ENCODE peak calls at places on chromosomes 16 and 17, in four cellular contexts. H is mucosa of descending colon, O is BE2C, T is HCT116. D is an unnamed sample.

GRCh38 chr17:62599964-62600657 is 27.4 kb upstream of the MRC2 start:
- DNase-seq in H (no peak), O (no peak), T (no peak), D (no peak)

GRCh38 chr17:5513610-5514009 is 27.2 kb downstream of the MIS12 start:
- DNase-seq in H (no peak), O (no peak), T (no peak), D (no peak)

GRCh38 chr17:74637912-74638311 is 14.4 kb upstream of the CD300E start:
- DNase-seq in H (no peak), O (no peak), T (no peak), D (no peak)

GRCh38 chr16:28494141-28494851 is at the start of gene APOBR:
- DNase-seq in H (peak; percentile 78), O (no peak), T (no peak), D (no peak)

GRCh38 chr16:2178321-2179106 is 17.9 kb downstream of the CASKIN1 start:
- DNase-seq in H (no peak), O (peak; percentile 65), T (no peak), D (no peak)

GRCh38 chr16:50245417-50246298 is 20.7 kb upstream of the ADCY7 start:
- DNase-seq in H (peak; percentile 82), O (peak; percentile 67), T (peak; percentile 39), D (peak; percentile 46)

GRCh38 chr17:49378311-49378710 is 16.3 kb upstream of the ZNF652 start:
- DNase-seq in H (no peak), O (no peak), T (no peak), D (no peak)

GRCh38 chr17:50477976-50478375 is 684 bp upstream of the RSAD1 start:
- DNase-seq in H (peak; percentile 30), O (no peak), T (no peak), D (no peak)

GRCh38 chr16:24553983-24554382 is 14.6 kb downstream of the RBBP6 start:
- DNase-seq in H (no peak), O (no peak), T (no peak), D (no peak)

GRCh38 chr16:52548261-52549010 is 1.5 kb upstream of the TOX3 start:
- DNase-seq in H (no peak), O (no peak), T (no peak), D (no peak)

DNA sequence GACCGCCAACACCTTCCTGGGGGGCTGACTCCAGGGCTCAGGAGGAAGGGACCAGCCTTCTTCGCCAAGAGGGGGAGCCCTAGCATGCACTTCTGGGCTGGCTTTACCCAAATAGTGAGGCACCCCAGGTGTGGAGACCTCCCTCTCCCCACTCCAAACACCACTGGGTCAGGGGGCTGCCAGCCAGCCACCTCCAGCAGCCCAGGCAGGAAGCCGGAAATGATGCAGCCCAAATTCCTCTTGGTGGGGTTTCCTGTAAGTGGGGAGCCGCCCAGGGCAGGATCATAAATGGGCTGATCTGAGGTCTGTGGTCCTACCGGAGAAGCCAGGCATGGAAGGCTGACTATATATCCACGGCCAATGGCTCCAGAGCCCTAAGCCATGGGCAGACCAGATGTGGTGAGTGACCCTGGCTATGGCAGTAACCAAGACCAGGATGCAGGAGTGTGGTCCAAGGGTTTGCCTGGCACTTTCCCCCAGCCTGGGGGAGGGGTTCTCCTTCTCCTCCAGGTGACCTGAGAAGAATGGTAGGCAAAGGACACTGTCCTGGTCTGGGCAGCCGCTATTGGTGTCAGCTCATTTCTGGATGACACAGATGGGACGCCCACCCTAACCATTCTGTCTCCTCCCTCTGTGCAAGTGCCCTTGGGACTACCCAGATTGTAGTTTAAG is 4.2 kb downstream of the GIT1 start:
- DNase-seq in H (peak; percentile 31), O (no peak), T (no peak), D (no peak)
- TF ChIP-seq CTCF in H (no peak), O (peak; percentile 16), T (peak; percentile 35), D (no peak)

DNA sequence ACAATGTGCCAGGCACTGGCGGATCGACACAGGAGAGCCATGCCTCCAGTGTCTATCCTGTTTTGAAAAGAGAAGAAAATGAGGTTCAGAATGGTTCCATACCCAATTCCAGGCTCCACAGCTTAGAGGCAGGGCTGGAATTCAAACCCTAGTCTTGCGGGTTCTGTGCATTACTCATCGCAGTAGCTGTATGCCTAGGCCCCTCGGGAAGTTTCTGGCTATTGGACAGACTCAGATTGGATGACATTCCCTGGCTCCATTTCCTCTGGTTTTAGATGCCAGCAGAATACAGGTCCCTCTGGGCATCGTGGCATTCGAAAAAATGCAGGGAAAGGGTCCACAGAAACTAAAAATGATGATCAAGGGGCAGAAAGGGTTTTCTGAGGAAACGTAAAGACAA is 184.7 kb downstream of the COPRS start:
- DNase-seq in H (no peak), O (no peak), T (no peak), D (no peak)
- H3K4me1 ChIP-seq in H (no peaks in the 10 kb centered on the region), O (no peaks in the 10 kb centered on the region), T (peaks cover 16% of the 10 kb centered on the region), D (no peaks in the 10 kb centered on the region)

DNA sequence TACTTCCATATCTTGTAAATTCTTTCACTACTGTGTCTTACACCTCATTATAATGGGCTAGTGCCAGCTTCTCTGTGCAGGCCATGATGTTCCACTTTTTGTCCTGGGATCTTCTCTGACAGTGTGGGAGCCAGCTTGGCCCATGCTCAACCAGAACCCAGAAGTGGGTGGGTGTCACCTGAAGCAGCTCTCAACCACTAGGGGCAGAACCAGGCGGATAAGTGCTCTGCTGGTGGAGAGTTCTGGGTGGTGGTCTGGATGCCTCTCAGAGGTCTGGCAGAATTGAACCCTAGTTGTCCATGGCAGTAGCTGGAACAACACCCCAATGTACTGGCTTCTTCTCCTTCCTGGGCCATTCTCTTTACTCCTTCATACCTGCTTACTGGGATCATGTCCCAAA is 254.1 kb upstream of the N4BP1 start:
- DNase-seq in H (no peak), O (no peak), T (no peak), D (no peak)
- TF ChIP-seq CTCF in H (no peak), O (no peak), T (peak; percentile 51), D (no peak)

GRCh38 chr17:45221081-45221996 is at the start of gene FMNL1:
- DNase-seq in H (peak; percentile 73), O (no peak), T (no peak), D (no peak)
- H3K4me1 ChIP-seq in H (no peaks in the 10 kb centered on the region), O (peaks cover 11% of the 10 kb centered on the region), T (peaks cover 46% of the 10 kb centered on the region), D (peaks cover 17% of the 10 kb centered on the region)

DNA sequence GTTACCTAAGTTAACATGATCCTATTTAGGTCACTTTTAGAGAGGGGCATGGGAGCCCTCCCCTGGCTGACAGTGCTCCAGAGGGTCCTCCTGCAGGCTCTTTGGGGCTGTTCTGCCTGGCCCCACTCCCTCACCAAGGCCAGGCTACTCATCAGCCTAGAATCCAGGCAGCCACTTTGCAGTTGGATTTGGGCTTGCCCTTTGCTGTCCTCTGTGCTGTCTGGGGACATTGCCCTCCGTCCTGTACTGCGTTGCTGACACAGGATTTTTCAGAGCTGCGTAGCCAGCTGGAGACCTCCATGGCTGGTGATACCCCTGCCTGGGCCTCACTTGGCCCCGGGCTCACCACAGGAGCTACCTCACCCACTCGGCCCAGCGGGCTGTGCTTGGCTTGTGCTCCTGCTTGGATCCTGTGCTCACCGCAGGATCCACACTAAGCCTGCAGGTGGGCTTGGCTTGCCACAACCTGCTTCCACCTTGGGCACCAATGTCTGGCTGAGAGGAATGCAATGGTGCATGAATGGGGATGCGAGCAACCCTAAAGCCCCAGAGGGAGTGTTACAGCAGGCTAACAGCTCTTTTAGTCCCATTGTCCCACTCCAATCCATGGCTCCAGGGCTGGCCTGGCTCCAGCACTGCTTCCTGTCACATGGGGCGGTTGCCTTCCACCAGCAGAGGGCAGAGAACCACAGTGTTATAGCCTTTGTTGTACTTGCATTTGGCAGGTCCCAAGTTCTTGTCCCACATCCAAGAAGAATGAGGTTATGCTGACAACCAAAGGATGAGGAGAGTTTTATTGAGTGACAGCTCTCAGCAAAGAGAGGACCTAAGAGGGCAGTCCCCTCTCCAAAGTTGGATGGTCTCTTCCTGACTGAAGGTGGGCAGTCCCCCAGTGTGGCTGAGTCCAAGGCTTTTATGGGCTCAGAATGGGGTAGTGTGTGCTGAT is 21.5 kb downstream of the CCL4 start:
- DNase-seq in H (no peak), O (peak; percentile 18), T (peak; percentile 33), D (no peak)
- TF ChIP-seq CTCF in H (no peak), O (peak; percentile 12), T (peak; percentile 38), D (no peak)